ENCODE peak calls at places on chromosomes 1 and 21, in six cellular contexts. A is fibroblast of lung; T is CD8-positive, alpha-beta T cell; U is iPS DF 6.9; P is small intestine; W is CD4-positive, alpha-beta memory T cell. Z is an unnamed sample.

GRCh38 chr1:30111431-30111830 is 612.0 kb downstream of the MATN1 start:
- DNase-seq in T (no peak), U (no peak), W (no peak), P (peak; percentile 7), A (peak; percentile 56), Z (no peak)

GRCh38 chr1:226584164-226584563 is 35.6 kb downstream of the STUM start:
- DNase-seq in A (no peak), T (no peak), W (no peak), P (peak; percentile 27), U (no peak), Z (no peak)

GRCh38 chr1:98739762-98740161 is 78.2 kb downstream of the SNX7 start:
- DNase-seq in P (no peak), A (no peak), W (no peak), U (no peak), T (no peak), Z (no peak)

GRCh38 chr1:84253041-84253440 is 48.5 kb upstream of the SAMD13 start:
- DNase-seq in T (no peak), A (no peak), W (no peak), P (no peak), U (no peak), Z (no peak)

GRCh38 chr1:229296541-229296941 is 25.6 kb downstream of the RAB4A start:
- DNase-seq in W (no peak), U (no peak), T (no peak), A (peak; percentile 68), P (no peak), Z (no peak)

GRCh38 chr1:97654866-97655265 is 266.0 kb downstream of the DPYD start:
- DNase-seq in P (no peak), W (no peak), U (no peak), T (no peak), A (no peak), Z (no peak)

GRCh38 chr21:23475518-23476189 is 2131.6 kb downstream of the MRPL39 start:
- DNase-seq in T (no peak), W (no peak), A (peak; percentile 5), U (no peak), P (no peak), Z (no peak)

GRCh38 chr1:66300986-66301451 is 232.9 kb upstream of the SGIP1 start:
- DNase-seq in W (peak; percentile 58), U (no peak), P (peak; percentile 68), T (no peak), A (peak; percentile 68), Z (no peak)

GRCh38 chr1:185435696-185436379 is 118.8 kb upstream of the IVNS1ABP start:
- DNase-seq in T (no peak), A (no peak), P (peak; percentile 69), U (no peak), W (no peak), Z (no peak)

GRCh38 chr1:62070384-62071011 is 124.2 kb upstream of the L1TD1 start:
- DNase-seq in T (no peak), A (peak; percentile 42), P (no peak), U (no peak), W (no peak), Z (no peak)

GRCh38 chr1:115828101-115829022 is 12.6 kb downstream of the NHLH2 start:
- DNase-seq in T (no peak), A (peak; percentile 23), P (no peak), U (no peak), W (peak; percentile 4), Z (no peak)

GRCh38 chr1:16905112-16905855 is 9.5 kb downstream of the RNU1-2 start:
- DNase-seq in W (no peak), A (peak; percentile 96), P (no peak), U (no peak), T (no peak), Z (no peak)

DNA sequence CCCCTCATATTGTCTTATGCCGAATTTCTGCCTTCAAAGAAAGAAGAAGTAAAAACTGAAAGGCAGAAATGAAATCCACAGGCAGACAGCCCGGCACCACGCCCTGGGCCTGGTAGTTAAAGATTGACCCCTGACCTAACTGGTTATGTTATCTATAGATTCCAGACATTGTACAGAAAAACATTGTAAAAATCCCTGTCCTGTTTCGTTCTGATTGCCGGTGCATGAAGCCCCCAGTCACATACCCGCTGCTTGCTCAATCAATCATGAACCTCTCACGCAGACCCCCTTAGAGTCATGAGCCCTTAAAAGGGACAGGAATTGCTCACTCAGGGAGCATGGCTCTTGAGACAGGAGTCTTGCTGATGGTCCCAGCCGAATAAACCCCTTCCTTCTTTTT is 49.3 kb downstream of the JMJD4 start:
- DNase-seq in W (no peak), P (no peak), U (no peak), A (no peak), T (no peak), Z (no peak)
- H3K9me3 ChIP-seq in W (peaks cover 7% of the 10 kb centered on the region), P (no peaks in the 10 kb centered on the region), U (no peaks in the 10 kb centered on the region), A (no peaks in the 10 kb centered on the region), T (peaks cover 21% of the 10 kb centered on the region), Z (peaks cover 5% of the 10 kb centered on the region)

DNA sequence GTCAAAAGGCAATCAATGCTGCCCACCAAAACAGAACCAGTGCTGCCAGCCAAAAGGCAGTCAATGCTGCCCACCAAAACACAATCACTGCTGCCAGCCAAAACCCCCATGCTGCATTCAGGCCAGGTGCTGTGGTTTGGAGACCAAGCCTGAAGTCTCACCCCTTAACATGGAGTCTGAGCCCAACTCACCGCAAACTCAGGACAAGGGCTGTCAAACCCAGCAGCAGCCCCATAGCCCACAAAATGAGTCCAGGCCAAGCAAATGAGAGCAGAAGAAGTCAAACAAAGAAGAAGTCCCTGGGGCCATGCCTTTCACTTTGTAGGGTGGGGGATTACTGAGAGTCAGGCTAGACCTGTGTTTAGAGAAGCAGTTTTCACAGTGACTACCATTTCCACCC is 6.4 kb downstream of the SMCP start:
- DNase-seq in W (no peak), A (no peak), T (no peak), P (no peak), U (no peak), Z (no peak)
- H3K9me3 ChIP-seq in W (no peaks in the 10 kb centered on the region), A (no peaks in the 10 kb centered on the region), T (no peaks in the 10 kb centered on the region), P (no peaks in the 10 kb centered on the region), U (no peaks in the 10 kb centered on the region), Z (no peaks in the 10 kb centered on the region)

GRCh38 chr1:243582321-243582720 is 267.7 kb downstream of the AKT3 start:
- DNase-seq in P (no peak), A (peak; percentile 35), W (no peak), T (no peak), U (no peak), Z (no peak)
- H3K9me3 ChIP-seq in P (no peaks in the 10 kb centered on the region), A (no peaks in the 10 kb centered on the region), W (no peaks in the 10 kb centered on the region), T (peaks cover 8% of the 10 kb centered on the region), U (no peaks in the 10 kb centered on the region), Z (no peaks in the 10 kb centered on the region)

GRCh38 chr1:11501491-11501897 is 22.5 kb downstream of the DISP3 start:
- DNase-seq in P (no peak), U (no peak), T (no peak), A (no peak), W (peak; percentile 14), Z (peak; percentile 24)

GRCh38 chr1:11500881-11501280 is 21.9 kb downstream of the DISP3 start:
- DNase-seq in P (no peak), W (no peak), A (no peak), T (no peak), U (no peak), Z (no peak)

GRCh38 chr1:11502516-11502915 is 23.6 kb downstream of the DISP3 start:
- DNase-seq in T (no peak), A (no peak), W (no peak), U (no peak), P (no peak), Z (no peak)

GRCh38 chr1:11499825-11500331 is 20.9 kb downstream of the DISP3 start:
- DNase-seq in T (no peak), W (no peak), P (no peak), U (no peak), A (no peak), Z (no peak)

GRCh38 chr1:11501906-11502485 is 23.0 kb downstream of the DISP3 start:
- DNase-seq in U (no peak), W (no peak), P (no peak), A (no peak), T (no peak), Z (no peak)
- H3K9me3 ChIP-seq in U (no peaks in the 10 kb centered on the region), W (no peaks in the 10 kb centered on the region), P (no peaks in the 10 kb centered on the region), A (no peaks in the 10 kb centered on the region), T (peaks cover 11% of the 10 kb centered on the region), Z (no peaks in the 10 kb centered on the region)

DNA sequence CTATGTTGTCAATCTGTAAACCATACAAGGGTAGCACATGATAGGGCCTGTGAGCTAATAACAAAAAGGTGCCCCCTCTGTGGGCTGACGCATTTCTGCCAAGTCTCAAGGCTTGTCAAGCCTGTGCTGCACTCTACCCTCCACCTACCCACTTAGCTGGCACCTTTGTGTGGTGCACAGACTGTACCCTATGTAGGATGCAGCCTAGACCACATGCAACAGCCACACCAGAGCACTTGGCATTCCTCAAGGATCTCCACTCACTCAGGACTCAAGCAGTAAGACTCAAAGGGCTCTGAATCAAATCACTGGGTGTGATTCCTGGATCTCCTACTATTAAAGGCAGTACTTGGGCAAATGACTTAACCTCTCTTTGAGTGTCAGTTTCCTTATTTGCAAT is 133.5 kb downstream of the BEND5 start:
- DNase-seq in P (no peak), T (no peak), A (no peak), U (no peak), W (no peak), Z (no peak)
- H3K9me3 ChIP-seq in P (no peaks in the 10 kb centered on the region), T (no peaks in the 10 kb centered on the region), A (no peaks in the 10 kb centered on the region), U (no peaks in the 10 kb centered on the region), W (no peaks in the 10 kb centered on the region), Z (no peaks in the 10 kb centered on the region)

GRCh38 chr21:39822042-39822441 is 45.2 kb upstream of the PCP4 start:
- DNase-seq in W (no peak), A (no peak), P (no peak), U (no peak), T (no peak), Z (no peak)

DNA sequence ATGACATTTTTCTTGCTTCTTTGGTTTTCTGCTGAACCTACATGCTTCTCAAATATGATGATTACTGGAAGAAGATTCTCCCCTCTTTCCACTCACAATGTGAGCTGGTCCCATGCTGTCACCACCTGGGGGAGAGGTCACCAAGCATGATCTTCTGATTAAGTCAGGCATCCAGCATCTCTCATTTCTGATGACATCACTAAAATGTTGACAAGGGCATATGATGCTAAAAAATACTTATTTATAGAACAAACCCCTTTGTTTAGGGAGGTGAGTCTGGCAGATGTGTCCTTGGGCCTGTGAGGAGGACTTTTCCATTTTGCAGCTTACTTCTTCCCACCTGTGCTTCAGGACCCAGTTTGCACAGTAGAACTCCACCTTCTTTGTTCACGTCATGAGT is 42.0 kb upstream of the PCP4 start:
- DNase-seq in A (no peak), W (no peak), T (no peak), U (no peak), P (no peak), Z (no peak)
- H3K9me3 ChIP-seq in A (no peaks in the 10 kb centered on the region), W (no peaks in the 10 kb centered on the region), T (no peaks in the 10 kb centered on the region), U (no peaks in the 10 kb centered on the region), P (no peaks in the 10 kb centered on the region), Z (no peaks in the 10 kb centered on the region)

DNA sequence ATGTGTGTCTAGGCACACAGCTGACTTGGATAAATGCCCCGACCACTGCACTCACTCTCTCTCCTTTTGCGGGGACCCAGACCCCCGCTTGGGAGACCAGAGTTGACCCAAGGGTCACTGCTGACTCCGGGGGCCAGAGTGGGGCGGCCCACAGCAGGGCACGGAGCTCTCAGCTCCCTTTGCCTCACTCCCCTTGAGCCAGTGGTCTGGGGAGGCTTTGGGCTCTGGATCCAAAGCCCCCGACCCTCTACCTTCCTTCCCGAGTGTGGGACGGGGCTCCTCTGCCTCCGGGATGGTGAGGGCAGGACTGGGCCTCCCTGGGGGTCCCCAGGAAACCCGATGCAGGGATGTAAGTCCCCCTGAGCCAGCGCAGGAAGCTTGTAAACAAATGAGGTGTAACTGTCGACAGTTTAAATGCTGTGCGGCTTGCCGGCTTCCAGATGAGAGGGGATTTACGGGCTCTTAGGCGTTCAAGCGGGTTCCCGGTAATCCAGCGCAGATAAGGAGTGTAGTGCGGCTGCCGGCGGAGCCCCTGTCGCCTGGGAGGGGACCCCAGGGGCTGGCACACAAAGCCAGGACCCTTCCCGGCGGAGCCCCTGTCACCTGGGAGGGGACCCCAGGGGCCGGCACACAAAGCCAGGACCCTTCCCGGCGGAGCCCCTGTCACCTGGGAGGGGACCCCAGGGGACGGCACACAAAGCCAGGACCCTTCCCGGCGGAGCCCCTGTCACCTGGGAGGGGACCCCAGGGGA is 7.4 kb downstream of the ACTRT2 start:
- DNase-seq in T (no peak), A (no peak), W (no peak), U (no peak), P (no peak), Z (no peak)
- H3K9me3 ChIP-seq in T (no peaks in the 10 kb centered on the region), A (no peaks in the 10 kb centered on the region), W (no peaks in the 10 kb centered on the region), U (peaks cover 28% of the 10 kb centered on the region), P (no peaks in the 10 kb centered on the region), Z (no peaks in the 10 kb centered on the region)